ENCODE peak calls at places on chromosomes 7 and 10, in seven cellular contexts. Y is cardiac fibroblast, U is brain microvascular endothelial cell, D is Peyer's patch, X is A549, K is esophagus squamous epithelium, G is MCF 10A. L is an unnamed sample.
A peak's percentile ranks its signal among the peaks of the same experiment; 100 is the strongest.

GRCh38 chr7:151598045-151598444 is 78.3 kb upstream of the RHEB start:
- DNase-seq in Y (peak; percentile 93), U (peak; percentile 95), D (no peak), X (no peak), K (no peak), G (peak; percentile 37), L (peak; percentile 76)

GRCh38 chr7:13312327-13312726 is 624.9 kb downstream of the ARL4A start:
- DNase-seq in Y (no peak), U (no peak), D (no peak), X (no peak), K (no peak), G (peak; percentile 46), L (no peak)

GRCh38 chr10:108812906-108813305 is 1110.4 kb downstream of the XPNPEP1 start:
- DNase-seq in Y (no peak), U (no peak), D (no peak), X (no peak), K (no peak), G (no peak), L (no peak)

GRCh38 chr7:90816511-90817142 is 220.5 kb downstream of the CDK14 start:
- DNase-seq in Y (peak; percentile 97), U (peak; percentile 97), D (no peak), X (no peak), K (no peak), G (peak; percentile 96), L (peak; percentile 99)

GRCh38 chr10:88028072-88028471 is 164.6 kb downstream of the PTEN start:
- DNase-seq in Y (no peak), U (no peak), D (no peak), X (no peak), K (no peak), G (no peak), L (no peak)

GRCh38 chr10:22986771-22987542 is 59.1 kb downstream of the ARMC3 start:
- DNase-seq in Y (peak; percentile 64), U (no peak), D (no peak), X (no peak), K (no peak), G (peak; percentile 30), L (peak; percentile 20)

GRCh38 chr10:98135222-98135899 is 904 bp downstream of the R3HCC1L start:
- DNase-seq in Y (peak; percentile 26), U (no peak), D (no peak), X (no peak), K (no peak), G (no peak), L (no peak)

GRCh38 chr7:47337531-47337930 is 244.4 kb downstream of the TNS3 start:
- DNase-seq in Y (no peak), U (no peak), D (no peak), X (no peak), K (no peak), G (peak; percentile 64), L (no peak)

GRCh38 chr10:59177031-59177861 is 803 bp downstream of the PHYHIPL start:
- DNase-seq in Y (peak; percentile 91), U (peak; percentile 88), D (no peak), X (peak; percentile 15), K (no peak), G (peak; percentile 56), L (peak; percentile 63)
- TF ChIP-seq CTCF in Y (no peak), U (no peak), D (no peak), X (no peak), K (no peak), G (no peak), L (no peak)

GRCh38 chr10:12622016-12622415 is 272.7 kb downstream of the CAMK1D start:
- DNase-seq in Y (no peak), U (no peak), D (no peak), X (no peak), K (no peak), G (no peak), L (no peak)

GRCh38 chr10:12615296-12616220 is 266.2 kb downstream of the CAMK1D start:
- DNase-seq in Y (no peak), U (no peak), D (no peak), X (no peak), K (no peak), G (no peak), L (no peak)

GRCh38 chr10:12614390-12615003 is 265.1 kb downstream of the CAMK1D start:
- DNase-seq in Y (peak; percentile 3), U (no peak), D (no peak), X (no peak), K (no peak), G (no peak), L (no peak)

GRCh38 chr10:12613144-12613543 is 263.8 kb downstream of the CAMK1D start:
- DNase-seq in Y (no peak), U (no peak), D (no peak), X (no peak), K (no peak), G (no peak), L (no peak)

GRCh38 chr10:12617205-12618175 is 268.1 kb downstream of the CAMK1D start:
- DNase-seq in Y (no peak), U (no peak), D (no peak), X (no peak), K (no peak), G (no peak), L (no peak)
- TF ChIP-seq CTCF in Y (no peak), U (no peak), D (peak; percentile 5), X (no peak), K (no peak), G (no peak), L (no peak)

DNA sequence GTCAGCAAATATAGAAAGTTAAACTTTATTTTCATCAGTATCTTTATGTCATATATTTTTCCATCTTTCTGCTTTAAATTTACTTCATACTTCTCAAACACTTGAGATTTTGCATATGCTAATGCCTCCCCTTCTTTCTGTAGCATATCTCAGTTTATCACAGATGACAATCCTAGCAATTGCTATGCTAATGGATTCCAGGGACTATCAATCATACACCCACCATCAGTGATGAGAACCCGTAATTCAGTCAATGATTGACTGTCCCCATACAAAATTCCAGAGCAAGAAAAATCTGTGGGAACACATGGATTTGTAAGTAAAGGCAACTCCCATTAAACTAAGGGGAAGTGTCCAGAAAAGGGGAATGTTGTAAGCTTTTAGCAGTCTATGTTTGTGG is 432.4 kb upstream of the SEMA3D start:
- DNase-seq in Y (no peak), U (no peak), D (no peak), X (no peak), K (no peak), G (no peak), L (no peak)
- TF ChIP-seq CTCF in Y (no peak), U (no peak), D (no peak), X (no peak), K (no peak), G (no peak), L (no peak)

GRCh38 chr10:12657489-12657888 is 308.1 kb downstream of the CAMK1D start:
- DNase-seq in Y (no peak), U (no peak), D (no peak), X (no peak), K (no peak), G (no peak), L (no peak)

GRCh38 chr10:12659706-12660105 is 310.4 kb downstream of the CAMK1D start:
- DNase-seq in Y (no peak), U (no peak), D (no peak), X (no peak), K (no peak), G (no peak), L (no peak)

GRCh38 chr10:12658526-12658925 is 309.2 kb downstream of the CAMK1D start:
- DNase-seq in Y (no peak), U (no peak), D (no peak), X (no peak), K (no peak), G (no peak), L (no peak)

GRCh38 chr10:12655940-12656339 is 306.6 kb downstream of the CAMK1D start:
- DNase-seq in Y (no peak), U (no peak), D (no peak), X (no peak), K (no peak), G (no peak), L (no peak)

GRCh38 chr10:12656518-12657142 is 307.3 kb downstream of the CAMK1D start:
- DNase-seq in Y (peak; percentile 74), U (peak; percentile 47), D (no peak), X (peak; percentile 50), K (no peak), G (peak; percentile 54), L (peak; percentile 65)
- TF ChIP-seq CTCF in Y (peak; percentile 67), U (peak; percentile 72), D (peak; percentile 89), X (peak; percentile 69), K (peak; percentile 63), G (peak; percentile 55), L (peak; percentile 82)

GRCh38 chr7:130154131-130154500 is 51.1 kb downstream of the TMEM209 start:
- DNase-seq in Y (no peak), U (no peak), D (peak; percentile 16), X (no peak), K (no peak), G (peak; percentile 48), L (no peak)
- TF ChIP-seq CTCF in Y (no peak), U (no peak), D (peak; percentile 10), X (no peak), K (no peak), G (no peak), L (no peak)

GRCh38 chr10:13518076-13518692 is 10.6 kb downstream of the BEND7 start:
- DNase-seq in Y (peak; percentile 33), U (peak; percentile 5), D (no peak), X (no peak), K (no peak), G (no peak), L (no peak)
- TF ChIP-seq CTCF in Y (peak; percentile 58), U (peak; percentile 78), D (no peak), X (peak; percentile 13), K (no peak), G (no peak), L (peak; percentile 45)

L was measured in HFFc6.